ENCODE peak calls at places on chromosome 21, in seven cellular contexts. N is AG04449, O is transverse colon, S is heart left ventricle, Z is fibroblast of lung, U is fibroblast of pulmonary artery, H is sigmoid colon. D is an unnamed sample.

GRCh38 chr21:17340081-17340480 is 172.8 kb upstream of the CXADR start:
- DNase-seq in Z (no peak), H (no peak), S (no peak), N (no peak), U (no peak), O (no peak), D (no peak)

GRCh38 chr21:29676395-29676794 is 263.4 kb downstream of the GRIK1 start:
- DNase-seq in N (no peak), Z (no peak), O (no peak), U (no peak), S (no peak), H (no peak), D (no peak)

GRCh38 chr21:35266546-35266945 is 217.4 kb upstream of the RUNX1 start:
- DNase-seq in H (no peak), Z (peak), N (no peak), O (no peak), S (no peak), U (no peak), D (no peak)

GRCh38 chr21:34836103-34836932 is 167.5 kb downstream of the CLIC6 start:
- DNase-seq in Z (peak), N (peak), O (peak), U (peak), S (no peak), H (peak), D (no peak)

GRCh38 chr21:40386301-40386911 is 460.6 kb downstream of the DSCAM start:
- DNase-seq in H (no peak), N (no peak), S (peak), U (no peak), Z (peak), O (peak), D (peak)

GRCh38 chr21:45863751-45864150 is 117.8 kb upstream of the COL6A1 start:
- DNase-seq in Z (no peak), S (no peak), N (no peak), O (no peak), H (no peak), U (no peak), D (no peak)

GRCh38 chr21:45579383-45580180 is 37.3 kb upstream of the SLC19A1 start:
- DNase-seq in U (no peak), S (no peak), H (peak), Z (no peak), O (peak), N (no peak), D (peak)

GRCh38 chr21:45454081-45454923 is 49.3 kb downstream of the COL18A1 start:
- DNase-seq in S (no peak), O (no peak), N (no peak), Z (no peak), U (no peak), H (no peak), D (peak)

GRCh38 chr21:43585924-43586411 is 73.3 kb downstream of the HSF2BP start:
- DNase-seq in N (peak), H (peak), O (no peak), S (peak), U (peak), Z (peak), D (no peak)

GRCh38 chr21:30434033-30434631 is 4.1 kb downstream of the KRTAP13-4 start:
- DNase-seq in U (peak), N (no peak), S (no peak), H (no peak), Z (peak), O (peak), D (no peak)

GRCh38 chr21:21159253-21159899 is 161.2 kb downstream of the NCAM2 start:
- DNase-seq in Z (peak), O (no peak), H (no peak), S (no peak), N (no peak), U (peak), D (no peak)

GRCh38 chr21:36716387-36716786 is 17.5 kb downstream of the SIM2 start:
- DNase-seq in N (no peak), O (no peak), H (no peak), U (no peak), S (no peak), Z (no peak), D (no peak)
- H3K4me3 ChIP-seq in N (no peak), O (no peak), H (no peak), U (no peak), S (no peak), Z (no peak), D (no peak)

GRCh38 chr21:38506606-38507331 is 8.5 kb upstream of the ERG start:
- DNase-seq in S (no peak), N (no peak), U (no peak), Z (no peak), O (peak), H (no peak), D (peak)

GRCh38 chr21:38505654-38506523 is 7.6 kb upstream of the ERG start:
- DNase-seq in O (no peak), Z (peak), S (peak), U (peak), H (no peak), N (peak), D (no peak)

GRCh38 chr21:38507374-38507942 is 9.2 kb upstream of the ERG start:
- DNase-seq in Z (no peak), U (no peak), N (no peak), O (no peak), S (no peak), H (no peak), D (no peak)

GRCh38 chr21:38511662-38512243 is 13.5 kb upstream of the ERG start:
- DNase-seq in Z (no peak), H (no peak), O (no peak), S (no peak), N (no peak), U (no peak), D (no peak)

GRCh38 chr21:38511198-38511597 is 12.9 kb upstream of the ERG start:
- DNase-seq in O (no peak), U (no peak), H (no peak), N (no peak), Z (no peak), S (no peak), D (no peak)
- H3K4me3 ChIP-seq in O (no peak), U (no peak), H (no peak), N (no peak), Z (no peak), S (no peak), D (no peak)

GRCh38 chr21:22885079-22885478 is 1886.9 kb downstream of the NCAM2 start:
- DNase-seq in N (no peak), H (no peak), U (no peak), O (no peak), S (no peak), Z (no peak), D (no peak)
- H3K4me3 ChIP-seq in N (no peak), H (no peak), U (no peak), O (no peak), S (no peak), Z (no peak), D (no peak)

GRCh38 chr21:41506005-41506404 is 2.0 kb downstream of the TMPRSS2 start:
- DNase-seq in S (no peak), Z (no peak), H (no peak), U (no peak), O (no peak), N (no peak), D (no peak)

GRCh38 chr21:41509206-41509496 is 1.2 kb upstream of the TMPRSS2 start:
- DNase-seq in U (no peak), S (no peak), O (no peak), N (no peak), H (no peak), Z (no peak), D (no peak)

GRCh38 chr21:41508415-41509205 is 652 bp upstream of the TMPRSS2 start:
- DNase-seq in U (no peak), Z (no peak), S (no peak), O (no peak), N (no peak), H (no peak), D (no peak)

GRCh38 chr21:41507521-41508414 is at the start of gene TMPRSS2:
- DNase-seq in Z (no peak), H (no peak), U (no peak), S (no peak), O (peak), N (no peak), D (no peak)

DNA sequence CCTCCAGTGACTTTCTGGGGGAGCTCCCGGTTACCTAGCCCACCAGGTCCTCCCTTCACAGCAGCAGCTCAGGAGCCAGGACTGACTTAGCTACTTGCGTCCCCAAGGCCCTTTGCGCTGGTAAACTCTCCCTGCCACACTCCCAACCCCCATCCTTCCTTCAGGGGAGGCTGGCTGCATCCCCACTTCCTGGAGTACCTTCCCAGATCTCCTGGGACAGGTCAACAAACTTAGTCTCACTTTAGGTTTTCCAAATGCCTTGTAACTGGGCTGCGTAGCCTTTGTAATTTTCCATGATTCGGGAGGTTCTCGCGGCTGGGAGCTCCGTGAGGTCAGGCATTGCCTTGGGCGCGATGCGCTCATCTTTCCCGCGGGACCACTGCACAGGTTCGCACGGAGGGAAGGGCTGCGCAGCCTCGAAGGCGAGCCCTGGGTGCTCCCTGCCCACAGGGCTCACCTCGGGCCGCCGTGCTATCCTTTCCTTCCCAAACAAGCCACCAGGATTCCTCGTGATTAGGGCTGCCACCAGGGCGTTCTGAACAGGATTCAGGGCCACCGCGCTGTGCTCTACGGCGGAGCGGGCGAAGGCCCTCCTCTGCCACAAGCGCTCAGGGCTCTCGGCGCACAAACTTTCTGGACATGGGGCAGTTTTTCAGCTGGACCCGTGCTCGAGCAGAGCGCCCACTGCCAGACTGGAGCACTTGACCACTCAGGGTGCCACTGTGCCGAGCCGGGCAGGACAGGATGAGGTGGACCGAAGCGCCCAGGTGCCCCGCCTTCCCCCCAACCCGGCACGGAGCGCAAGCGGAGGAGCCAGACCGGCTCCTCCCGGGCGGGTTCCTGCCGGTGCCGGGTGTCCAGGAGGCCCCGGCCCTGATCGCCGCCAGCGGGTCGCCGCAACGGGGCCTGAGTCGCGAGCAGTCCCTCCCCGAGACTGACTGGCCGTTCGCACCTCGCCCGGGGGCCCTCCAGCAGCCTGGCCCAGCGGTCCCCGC is 1.1 kb downstream of the TMPRSS2 start:
- DNase-seq in N (no peak), O (peak), S (no peak), H (no peak), U (no peak), Z (peak), D (no peak)
- H3K4me3 ChIP-seq in N (no peak), O (peak), S (no peak), H (peak), U (no peak), Z (no peak), D (peak)

DNA sequence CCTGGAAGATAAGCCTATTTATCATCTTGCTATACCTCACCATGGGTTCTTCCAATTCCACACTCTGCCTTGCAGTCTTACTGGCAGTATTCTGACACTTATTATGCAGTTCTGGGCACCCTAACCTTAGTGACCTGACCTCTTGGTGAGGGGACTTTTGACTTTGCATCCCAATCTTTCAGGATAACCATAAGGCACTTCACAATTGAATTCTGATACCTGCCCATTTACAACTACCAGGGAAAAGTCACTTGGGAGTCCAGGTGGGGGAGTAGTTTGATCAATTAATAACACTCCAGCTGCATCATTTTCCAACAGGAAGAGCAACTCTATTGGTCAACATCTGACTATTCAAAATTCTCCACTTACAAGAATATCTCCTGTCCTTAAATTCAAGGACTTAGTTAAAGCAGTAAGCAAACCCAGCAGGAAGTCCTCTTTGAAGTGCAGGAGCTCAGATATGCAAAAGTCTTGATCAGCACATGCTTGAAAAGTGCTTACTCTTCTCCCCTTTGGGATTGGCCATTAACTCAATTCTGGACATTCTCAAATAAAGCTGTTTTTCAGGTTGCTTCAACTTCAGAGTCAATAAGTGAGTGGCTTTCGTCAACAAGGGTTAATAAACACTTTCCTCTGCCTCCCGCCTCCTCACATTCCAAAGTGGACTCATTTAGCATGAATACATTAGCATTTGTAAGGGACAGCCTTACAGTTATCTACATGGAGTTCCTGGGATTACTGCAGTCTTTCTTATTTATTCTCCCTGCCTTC is 177.4 kb upstream of the NRIP1 start:
- DNase-seq in H (no peak), U (no peak), N (no peak), S (no peak), O (no peak), Z (peak), D (no peak)
- H3K4me3 ChIP-seq in H (no peak), U (no peak), N (no peak), S (no peak), O (no peak), Z (no peak), D (no peak)

GRCh38 chr21:41840880-41841279 is 38.3 kb downstream of the PRDM15 start:
- DNase-seq in U (no peak), N (no peak), S (no peak), O (no peak), Z (no peak), H (no peak), D (no peak)
- H3K4me3 ChIP-seq in U (no peak), N (no peak), S (no peak), O (no peak), Z (no peak), H (no peak), D (no peak)

D was measured in left ventricle myocardium inferior.